ENCODE peak calls at places on chromosomes 4 and X, in ten cellular contexts. T is endothelial cell of umbilical vein, N is OCI-LY7, K is fibroblast of lung, Z is IMR-90, S is K562, X is GM23248, A is A549, O is HCT116, E is mammary epithelial cell. D is an unnamed sample.

GRCh38 chr4:110195561-110196205 is 2.7 kb downstream of the ELOVL6 start:
- DNase-seq in T (peak; percentile 3), N (peak; percentile 48), K (no peak), Z (peak; percentile 17), S (no peak), X (peak; percentile 8), A (peak; percentile 7), O (no peak), E (peak; percentile 83), D (no peak)

GRCh38 chr4:7651461-7651921 is 216.8 kb upstream of the PSAPL1 start:
- DNase-seq in T (no peak), N (no peak), K (peak; percentile 51), Z (peak; percentile 19), S (no peak), X (peak; percentile 18), A (no peak), O (no peak), E (peak; percentile 75), D (peak; percentile 33)

GRCh38 chr4:123453006-123453685 is 56.6 kb downstream of the SPRY1 start:
- DNase-seq in T (no peak), N (no peak), K (peak; percentile 79), Z (peak; percentile 43), S (no peak), X (peak; percentile 66), A (no peak), O (no peak), E (peak; percentile 35), D (peak; percentile 76)

GRCh38 chrX:44529315-44529714 is 13.3 kb downstream of the FUNDC1 start:
- DNase-seq in T (no peak), N (no peak), K (no peak), Z (peak; percentile 8), S (no peak), X (peak; percentile 6), A (no peak), O (no peak), E (no peak), D (no peak)

GRCh38 chr4:168621806-168622589 is 125.1 kb downstream of the PALLD start:
- DNase-seq in T (no peak), N (no peak), K (peak; percentile 96), Z (peak; percentile 90), S (no peak), X (peak; percentile 74), A (no peak), O (no peak), E (peak; percentile 95), D (peak; percentile 95)

GRCh38 chr4:113474017-113474416 is 287.5 kb downstream of the CAMK2D start:
- DNase-seq in T (no peak), N (no peak), K (peak; percentile 97), Z (peak; percentile 82), S (no peak), X (peak; percentile 97), A (no peak), O (peak; percentile 72), E (peak; percentile 93), D (peak; percentile 96)

GRCh38 chr4:134126955-134127354 is 74.6 kb downstream of the PABPC4L start:
- DNase-seq in T (no peak), N (no peak), K (no peak), Z (no peak), S (no peak), X (no peak), A (no peak), O (no peak), E (no peak), D (no peak)

GRCh38 chr4:78022517-78022916 is 34.6 kb upstream of the FRAS1 start:
- DNase-seq in T (no peak), N (no peak), K (no peak), Z (no peak), S (no peak), X (peak; percentile 13), A (no peak), O (no peak), E (no peak), D (no peak)

GRCh38 chr4:24482871-24483270 is 101.5 kb downstream of the DHX15 start:
- DNase-seq in T (no peak), N (no peak), K (peak; percentile 12), Z (peak; percentile 14), S (no peak), X (peak; percentile 50), A (no peak), O (no peak), E (peak; percentile 12), D (no peak)

GRCh38 chr4:39614487-39615162 is 24.0 kb downstream of the SMIM14 start:
- DNase-seq in T (peak; percentile 67), N (no peak), K (peak; percentile 93), Z (peak; percentile 87), S (no peak), X (peak; percentile 84), A (peak; percentile 16), O (no peak), E (peak; percentile 64), D (peak; percentile 92)

GRCh38 chr4:147655639-147656038 is 28.3 kb downstream of the PRMT9 start:
- DNase-seq in T (no peak), N (no peak), K (no peak), Z (no peak), S (no peak), X (no peak), A (no peak), O (no peak), E (no peak), D (no peak)

GRCh38 chr4:180057891-180058643 is 2185.1 kb upstream of the TENM3 start:
- DNase-seq in T (no peak), N (no peak), K (peak; percentile 38), Z (no peak), S (no peak), X (peak; percentile 15), A (peak; percentile 3), O (no peak), E (peak; percentile 12), D (peak; percentile 23)

GRCh38 chrX:29617276-29617675 is 598.1 kb upstream of the MAGEB2 start:
- DNase-seq in T (no peak), N (no peak), K (peak; percentile 31), Z (peak; percentile 69), S (no peak), X (peak; percentile 58), A (no peak), O (no peak), E (peak; percentile 6), D (peak; percentile 11)

GRCh38 chr4:186137193-186137792 is 32.8 kb downstream of the FAM149A start:
- DNase-seq in T (peak; percentile 15), N (peak; percentile 33), K (peak; percentile 14), Z (peak; percentile 27), S (no peak), X (peak; percentile 61), A (peak; percentile 11), O (peak; percentile 12), E (no peak), D (peak; percentile 4)

GRCh38 chr4:19883841-19884240 is 367.9 kb upstream of the SLIT2 start:
- DNase-seq in T (no peak), N (no peak), K (peak; percentile 1), Z (peak; percentile 65), S (no peak), X (peak; percentile 61), A (no peak), O (no peak), E (no peak), D (no peak)

GRCh38 chr4:147498031-147498700 is 17.3 kb downstream of the EDNRA start:
- DNase-seq in T (peak; percentile 35), N (no peak), K (peak; percentile 88), Z (peak; percentile 88), S (no peak), X (peak; percentile 70), A (no peak), O (no peak), E (peak; percentile 55), D (peak; percentile 88)

GRCh38 chrX:65677954-65678469 is 10.6 kb downstream of the MSN start:
- DNase-seq in T (peak; percentile 94), N (no peak), K (peak; percentile 92), Z (peak; percentile 94), S (no peak), X (peak; percentile 87), A (peak; percentile 28), O (peak; percentile 26), E (peak; percentile 79), D (peak; percentile 89)
- H3K4me1 ChIP-seq in T (peaks cover 78% of the 10 kb centered on the region), N (peaks cover 56% of the 10 kb centered on the region), K (peaks cover 8% of the 10 kb centered on the region), Z (peaks cover 13% of the 10 kb centered on the region), S (peaks cover 43% of the 10 kb centered on the region), X (peaks cover 66% of the 10 kb centered on the region), A (peaks cover 90% of the 10 kb centered on the region), O (peaks cover 44% of the 10 kb centered on the region), E (peaks cover 40% of the 10 kb centered on the region), D (peaks cover 51% of the 10 kb centered on the region)

DNA sequence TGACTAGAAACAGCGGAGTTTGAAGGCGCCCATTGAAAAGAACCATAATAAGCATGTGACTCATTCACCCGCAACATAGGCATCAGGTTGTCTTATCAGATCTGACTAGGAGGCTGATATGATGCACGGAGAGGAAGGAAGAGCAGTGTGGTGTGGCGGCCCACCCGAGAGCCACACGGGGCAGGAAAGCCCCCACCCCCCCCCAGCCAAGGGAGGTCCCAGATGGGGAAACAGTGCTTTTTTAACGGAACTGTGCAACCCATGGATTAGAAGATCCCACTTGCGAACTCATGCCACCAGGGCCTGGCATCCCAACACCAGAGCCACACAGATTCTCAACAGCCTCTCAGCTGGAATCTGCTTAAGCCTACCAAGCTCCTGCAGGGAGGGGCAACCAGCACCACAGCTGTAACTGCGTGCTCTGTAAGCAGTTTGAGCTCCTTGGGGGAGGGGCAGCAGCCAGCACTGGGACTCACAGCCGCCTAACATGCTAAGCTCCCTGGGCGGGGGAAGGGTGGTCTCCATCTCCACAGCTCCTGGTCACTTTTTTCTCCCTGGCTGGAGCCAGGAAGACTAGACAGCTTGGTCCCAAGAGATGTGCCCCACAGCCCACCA is 466.2 kb downstream of the PDGFC start:
- DNase-seq in T (no peak), N (no peak), K (peak; percentile 61), Z (no peak), S (no peak), X (no peak), A (no peak), O (no peak), E (no peak), D (peak; percentile 53)
- H3K4me2 ChIP-seq in T (no peak overlapping the region), N (no peak overlapping the region), K (no peak overlapping the region), Z (no peak overlapping the region), S (no peak overlapping the region), X (no peak overlapping the region), A (no peak overlapping the region), O (no peak overlapping the region), E (no peak overlapping the region), D (no peak overlapping the region)

GRCh38 chrX:11759461-11760311 is 1.6 kb downstream of the MSL3 start:
- DNase-seq in T (peak; percentile 89), N (peak; percentile 89), K (peak; percentile 93), Z (peak; percentile 90), S (peak; percentile 85), X (peak; percentile 93), A (peak; percentile 84), O (peak; percentile 70), E (peak; percentile 90), D (peak; percentile 90)
- H3K27ac ChIP-seq in T (peak overlapping the region; percentile 79), N (peak overlapping the region; percentile 99), K (peak overlapping the region; percentile 91), Z (no peak overlapping the region), S (peak overlapping the region; percentile 46), X (peak overlapping the region; percentile 95), A (peak overlapping the region; percentile 94), O (peak overlapping the region; percentile 44), E (peak overlapping the region; percentile 85), D (peak overlapping the region; percentile 40)

DNA sequence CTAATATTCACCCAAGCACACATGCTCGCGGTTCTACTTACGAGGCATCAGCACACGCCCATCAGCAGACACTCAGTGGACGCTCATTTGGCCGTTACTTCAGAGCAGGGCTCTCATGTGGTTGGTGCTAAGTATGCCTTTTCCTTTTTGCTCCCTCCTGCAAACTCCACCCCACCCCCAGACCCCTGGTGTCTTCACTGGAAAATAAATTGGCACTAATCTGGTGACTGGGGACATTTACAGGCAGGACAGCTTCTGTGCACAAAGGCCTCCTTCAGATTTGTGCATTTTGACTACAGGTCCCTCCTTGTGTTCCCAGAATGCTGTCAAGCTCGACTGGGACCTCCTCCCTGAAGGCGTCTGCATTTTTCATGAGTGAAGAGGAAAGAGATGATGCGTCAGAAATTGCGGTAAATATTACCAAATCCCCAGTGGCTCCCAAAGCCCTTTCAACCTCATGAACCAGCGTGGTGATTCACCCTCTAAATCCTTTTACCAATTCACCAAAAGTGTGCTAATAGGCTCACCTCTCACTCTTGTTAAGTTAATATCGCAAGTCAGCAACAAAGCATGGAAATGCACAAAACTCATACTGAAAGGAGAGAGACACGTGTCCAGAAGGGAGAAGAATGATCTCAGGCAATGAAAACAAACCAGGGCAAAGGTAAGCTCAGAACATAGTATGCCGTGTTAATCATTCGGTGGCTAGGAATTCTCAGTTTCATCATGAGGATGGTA is 119.0 kb downstream of the NKX6-1 start:
- DNase-seq in T (no peak), N (no peak), K (peak; percentile 71), Z (no peak), S (no peak), X (peak; percentile 85), A (peak; percentile 4), O (no peak), E (peak; percentile 12), D (peak; percentile 67)
- H3K4me1 ChIP-seq in T (no peaks in the 10 kb centered on the region), N (no peaks in the 10 kb centered on the region), K (no peaks in the 10 kb centered on the region), Z (no peaks in the 10 kb centered on the region), S (no peaks in the 10 kb centered on the region), X (peaks cover 9% of the 10 kb centered on the region), A (peaks cover 6% of the 10 kb centered on the region), O (no peaks in the 10 kb centered on the region), E (no peaks in the 10 kb centered on the region), D (no peaks in the 10 kb centered on the region)